ENCODE peak calls at places on chromosomes 12 and 14, in eight cellular contexts. Z is RWPE2, K is lower leg skin, N is HCT116, G is upper lobe of right lung, O is choroid plexus epithelial cell, C is A673, U is GM12865. W is an unnamed sample.

GRCh38 chr12:77995436-77996167 is 164.9 kb downstream of the NAV3 start:
- DNase-seq in O (peak), C (peak), K (no peak), Z (no peak), U (peak), G (no peak), N (peak), W (peak)

GRCh38 chr14:24809147-24809546 is 175.2 kb upstream of the GZMB start:
- DNase-seq in U (no peak), O (no peak), K (no peak), Z (no peak), G (no peak), C (no peak), N (no peak), W (no peak)

GRCh38 chr14:80955434-80955939 is at the start of gene TSHR:
- DNase-seq in Z (peak), C (no peak), O (no peak), K (no peak), G (peak), U (no peak), N (no peak), W (no peak)

GRCh38 chr12:53973093-53974042 is at the start of gene HOXC11:
- DNase-seq in N (no peak), Z (peak), K (no peak), C (peak), O (no peak), G (no peak), U (no peak), W (no peak)

GRCh38 chr12:115394498-115395220 is 710.7 kb upstream of the TBX3 start:
- DNase-seq in O (no peak), K (no peak), G (no peak), N (no peak), C (no peak), U (no peak), Z (no peak), W (no peak)

GRCh38 chr14:93116676-93117200 is 1.0 kb upstream of the ITPK1 start:
- DNase-seq in K (no peak), U (no peak), C (no peak), G (no peak), Z (no peak), N (no peak), O (no peak), W (no peak)

GRCh38 chr12:28308891-28309290 is 118.6 kb downstream of the CCDC91 start:
- DNase-seq in C (no peak), U (no peak), O (peak), Z (no peak), G (no peak), K (no peak), N (no peak), W (no peak)

GRCh38 chr12:12483438-12483837 is 79.2 kb downstream of the DUSP16 start:
- DNase-seq in U (no peak), C (no peak), Z (no peak), K (no peak), O (no peak), G (no peak), N (no peak), W (no peak)

GRCh38 chr12:112182499-112182898 is 57.1 kb downstream of the TRAFD1 start:
- DNase-seq in G (no peak), U (peak), K (no peak), C (no peak), Z (no peak), N (no peak), O (peak), W (no peak)

GRCh38 chr12:88625316-88625715 is 45.0 kb upstream of the KITLG start:
- DNase-seq in C (no peak), Z (no peak), N (no peak), U (no peak), G (no peak), O (no peak), K (no peak), W (no peak)

GRCh38 chr14:33642641-33643342 is 308.1 kb downstream of the EGLN3 start:
- DNase-seq in K (no peak), U (no peak), N (no peak), C (no peak), Z (no peak), O (no peak), G (no peak), W (peak)

GRCh38 chr12:89775336-89776005 is 66.8 kb upstream of the ATP2B1 start:
- DNase-seq in G (no peak), K (no peak), C (no peak), O (peak), N (no peak), Z (no peak), U (no peak), W (no peak)
- H3K4me3 ChIP-seq in G (no peak), K (no peak), C (no peak), O (no peak), N (no peak), Z (no peak), U (no peak), W (no peak)

GRCh38 chr14:34874386-34875030 is 652 bp downstream of the BAZ1A start:
- DNase-seq in U (peak), G (peak), K (peak), N (no peak), O (peak), Z (peak), C (peak), W (no peak)

GRCh38 chr14:34872822-34873590 is 2.2 kb downstream of the BAZ1A start:
- DNase-seq in G (no peak), O (peak), Z (no peak), U (peak), N (no peak), C (peak), K (peak), W (no peak)

GRCh38 chr14:34875031-34875922 is at the start of gene BAZ1A:
- DNase-seq in O (peak), N (peak), K (peak), C (peak), Z (peak), G (peak), U (peak), W (peak)

GRCh38 chr14:34873591-34874385 is 1.4 kb downstream of the BAZ1A start:
- DNase-seq in G (peak), N (peak), U (peak), Z (peak), O (peak), K (peak), C (peak), W (no peak)
- H3K4me3 ChIP-seq in G (peak), N (peak), U (peak), Z (peak), O (peak), K (peak), C (peak), W (peak)

DNA sequence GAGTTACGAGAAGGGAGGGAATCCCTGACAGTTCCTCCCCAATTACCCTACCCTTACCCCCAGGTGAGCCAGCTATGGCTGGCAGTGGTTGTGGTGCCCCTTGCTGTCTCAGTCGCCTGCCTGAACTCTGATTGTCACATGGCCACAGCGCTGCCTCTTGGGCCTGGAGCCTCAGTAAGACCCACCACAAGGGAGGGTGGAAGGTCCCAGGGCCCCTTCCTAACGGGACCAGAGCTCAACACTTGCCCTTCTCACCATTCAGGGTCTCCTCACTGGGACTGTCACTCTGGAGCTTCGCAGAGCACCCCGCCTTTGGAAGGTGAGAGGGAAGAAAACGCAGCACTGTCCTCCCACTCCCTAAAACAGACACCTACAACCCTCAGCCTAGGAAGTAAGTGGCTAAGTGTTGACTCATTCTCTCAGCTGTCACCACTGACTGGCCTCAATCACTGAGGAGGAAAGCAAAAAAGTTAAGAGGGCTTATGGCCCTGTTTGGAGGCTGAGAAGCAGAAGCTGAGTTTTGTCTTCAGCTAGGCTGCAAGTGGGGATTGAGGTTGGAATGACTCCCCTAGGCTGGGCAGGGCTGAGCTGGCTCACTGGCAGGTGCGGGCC is 1.0 kb downstream of the TMEM253 start:
- DNase-seq in O (no peak), Z (no peak), N (no peak), C (no peak), G (no peak), U (no peak), K (no peak), W (no peak)
- H3K4me3 ChIP-seq in O (no peak), Z (no peak), N (no peak), C (no peak), G (no peak), U (no peak), K (no peak), W (no peak)

GRCh38 chr12:128382946-128383739 is 116.2 kb downstream of the TMEM132C start:
- DNase-seq in O (no peak), C (no peak), G (no peak), N (no peak), U (no peak), Z (no peak), K (no peak), W (no peak)
- H3K4me3 ChIP-seq in O (no peak), C (no peak), G (no peak), N (no peak), U (no peak), Z (no peak), K (no peak), W (no peak)

DNA sequence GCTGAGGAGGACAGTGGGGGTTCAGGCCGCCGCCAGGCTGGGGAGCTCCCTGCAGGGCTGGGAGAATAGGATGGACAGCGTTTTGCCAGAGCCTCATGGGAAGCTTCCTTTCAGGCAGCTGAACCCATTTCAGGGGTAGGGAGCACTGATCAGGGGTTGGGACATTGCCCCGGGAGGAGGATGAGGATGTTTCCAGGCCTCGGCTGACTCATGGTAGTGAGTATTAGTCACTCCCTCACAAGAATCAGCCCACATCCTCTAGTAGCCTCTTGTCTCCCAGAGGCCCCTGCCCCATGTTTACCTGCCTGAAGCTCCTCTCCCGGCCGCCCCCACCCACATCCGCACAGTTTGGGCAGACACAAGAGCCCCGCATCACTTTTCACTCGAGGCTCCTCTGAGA is 89.8 kb downstream of the ZFP36L1 start:
- DNase-seq in Z (peak), C (no peak), N (no peak), O (peak), U (no peak), G (no peak), K (peak), W (no peak)
- H3K4me3 ChIP-seq in Z (no peak), C (no peak), N (no peak), O (no peak), U (no peak), G (no peak), K (no peak), W (no peak)

GRCh38 chr14:94173471-94173884 is 644 bp upstream of the PPP4R4 start:
- DNase-seq in N (no peak), G (peak), K (no peak), C (peak), O (no peak), U (no peak), Z (peak), W (no peak)

GRCh38 chr14:94175403-94176146 is 1.5 kb downstream of the PPP4R4 start:
- DNase-seq in K (no peak), Z (no peak), N (no peak), G (no peak), U (no peak), C (no peak), O (no peak), W (no peak)

GRCh38 chr14:94176808-94177207 is 2.7 kb downstream of the PPP4R4 start:
- DNase-seq in K (no peak), O (no peak), Z (no peak), U (no peak), C (no peak), G (no peak), N (no peak), W (no peak)

GRCh38 chr14:94173885-94174621 is at the start of gene PPP4R4:
- DNase-seq in G (peak), O (peak), K (peak), N (peak), U (peak), Z (peak), C (peak), W (peak)

DNA sequence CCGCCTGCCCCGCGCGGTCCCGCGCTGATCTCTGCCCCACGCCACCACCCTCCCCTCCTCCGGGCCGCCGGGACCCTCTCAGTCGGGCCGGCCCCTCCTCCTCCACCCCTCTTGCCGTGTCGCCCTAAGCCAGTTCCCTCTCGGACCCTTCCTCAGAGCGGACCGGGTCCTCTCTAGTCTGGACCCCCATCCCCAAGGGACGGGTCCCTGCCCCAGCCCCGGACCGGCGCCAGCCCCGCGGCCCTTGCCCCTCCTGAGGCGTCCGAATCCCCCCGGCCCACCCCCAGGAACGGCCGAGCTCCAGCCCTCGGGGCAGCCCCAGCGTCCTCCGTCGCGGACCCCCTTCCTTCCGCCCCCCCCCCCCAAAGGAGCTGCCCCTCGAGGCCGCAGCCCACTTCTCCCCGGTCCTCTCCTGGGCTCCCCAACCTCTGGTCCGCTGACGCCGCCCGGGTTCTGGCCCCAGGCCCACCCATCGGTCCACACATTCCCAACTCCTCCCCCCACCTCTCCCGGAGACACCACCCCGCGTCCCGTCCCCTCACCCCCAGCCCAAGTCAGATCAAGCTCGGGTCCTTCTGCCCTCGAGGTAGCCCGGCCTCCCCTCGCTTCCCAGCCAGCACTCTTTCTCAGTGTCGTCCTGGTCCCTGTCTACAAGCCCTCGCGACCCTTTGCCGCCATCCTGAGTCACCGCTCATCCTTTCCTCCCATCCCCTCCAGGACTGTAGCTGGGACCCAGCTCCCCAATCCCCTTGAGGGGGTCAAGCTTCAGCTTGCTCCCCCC is 690 bp downstream of the PPP4R4 start:
- DNase-seq in G (no peak), K (no peak), O (no peak), Z (peak), C (no peak), U (no peak), N (no peak), W (no peak)
- H3K4me3 ChIP-seq in G (peak), K (peak), O (peak), Z (peak), C (peak), U (peak), N (peak), W (peak)

DNA sequence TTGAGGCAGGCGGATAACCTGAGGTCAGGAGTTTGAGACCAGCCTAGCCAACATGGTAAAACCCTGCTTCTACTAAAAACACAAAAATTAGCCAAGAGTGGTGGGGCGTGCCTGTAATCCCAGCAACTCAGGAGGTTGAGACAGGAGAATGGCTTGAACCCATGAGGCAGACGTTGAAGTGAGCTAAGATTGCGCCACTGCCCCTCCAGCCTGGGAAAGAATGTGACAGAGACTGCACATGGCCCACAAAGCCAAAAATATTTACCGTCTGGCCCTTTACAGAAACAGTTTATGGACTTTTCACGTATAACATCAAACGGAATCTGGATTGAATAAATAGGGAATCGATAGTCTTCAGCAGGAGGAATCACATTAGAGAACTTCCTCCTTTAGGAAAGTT is 3.5 kb downstream of the RSRC2 start:
- DNase-seq in G (no peak), Z (no peak), C (peak), N (no peak), U (no peak), O (peak), K (no peak), W (no peak)
- H3K4me3 ChIP-seq in G (peak), Z (peak), C (peak), N (no peak), U (peak), O (peak), K (no peak), W (peak)

DNA sequence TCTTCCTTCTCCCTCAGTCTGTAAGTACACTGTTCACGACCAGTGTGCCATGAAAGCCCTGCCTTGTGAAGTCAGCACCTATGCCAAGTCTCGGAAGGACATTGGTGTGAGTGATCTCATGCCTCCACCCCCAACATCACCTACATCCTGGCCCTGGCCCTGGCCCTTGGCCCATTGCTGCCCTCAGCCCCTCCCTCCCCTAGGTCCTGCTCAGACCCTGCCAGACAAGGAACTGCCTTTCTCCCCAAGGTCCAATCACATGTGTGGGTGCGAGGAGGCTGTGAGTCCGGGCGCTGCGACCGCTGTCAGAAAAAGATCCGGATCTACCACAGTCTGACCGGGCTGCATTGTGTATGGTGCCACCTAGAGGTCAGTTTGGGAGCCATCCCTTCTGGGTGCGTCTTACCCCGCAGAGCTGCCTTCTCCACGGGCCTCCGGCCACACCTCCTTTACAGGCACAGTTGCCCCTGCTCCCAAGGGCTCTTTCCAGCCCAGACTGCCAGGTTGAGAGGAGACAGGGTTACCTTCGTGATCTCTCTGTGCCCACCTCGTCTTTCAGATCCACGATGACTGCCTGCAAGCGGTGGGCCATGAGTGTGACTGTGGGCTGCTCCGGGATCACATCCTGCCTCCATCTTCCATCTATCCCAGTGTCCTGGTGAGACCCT is 9.2 kb downstream of the DGKA start:
- DNase-seq in N (peak), U (peak), K (peak), Z (peak), C (peak), G (peak), O (peak), W (peak)
- H3K4me3 ChIP-seq in N (no peak), U (no peak), K (no peak), Z (no peak), C (no peak), G (no peak), O (peak), W (no peak)

GRCh38 chr12:33945438-33945784 is 76.9 kb upstream of the ALG10 start:
- DNase-seq in O (no peak), G (no peak), C (no peak), N (no peak), K (no peak), U (no peak), Z (no peak), W (no peak)
- H3K4me3 ChIP-seq in O (no peak), G (no peak), C (no peak), N (no peak), K (no peak), U (no peak), Z (no peak), W (no peak)